ENCODE peak calls at places on chromosomes 12 and 14, in eight cellular contexts. C is IMR-90, D is cardiac fibroblast, E is fibroblast of lung, X is fibroblast of mammary gland, M is spleen, F is HFFc6, U is OCI-LY7. B is an unnamed sample.

GRCh38 chr12:5745251-5745888 is 199.7 kb downstream of the ANO2 start:
- DNase-seq in E (peak; percentile 30), X (peak; percentile 22), C (peak; percentile 58), D (peak; percentile 19), U (peak; percentile 64), M (peak; percentile 75), F (peak; percentile 45), B (no peak)

GRCh38 chr14:93676416-93676958 is 111.8 kb downstream of the PRIMA1 start:
- DNase-seq in X (no peak), E (no peak), D (no peak), F (no peak), M (no peak), C (no peak), U (no peak), B (no peak)

GRCh38 chr12:68163546-68164210 is 4.1 kb upstream of the IFNG start:
- DNase-seq in C (no peak), X (peak; percentile 11), M (no peak), E (no peak), D (peak; percentile 33), U (peak; percentile 50), F (no peak), B (no peak)

GRCh38 chr14:30874120-30874998 is at the start of gene COCH:
- DNase-seq in D (no peak), U (peak; percentile 82), X (no peak), M (peak; percentile 81), C (no peak), E (peak; percentile 18), F (no peak), B (no peak)

GRCh38 chr12:57129311-57130288 is 1.3 kb downstream of the LRP1 start:
- DNase-seq in F (peak; percentile 57), D (peak; percentile 67), X (peak; percentile 74), C (no peak), M (peak; percentile 62), E (no peak), U (no peak), B (no peak)

GRCh38 chr14:51564460-51564859 is 87.2 kb upstream of the FRMD6 start:
- DNase-seq in E (no peak), U (no peak), C (no peak), F (no peak), D (no peak), M (no peak), X (no peak), B (no peak)

GRCh38 chr14:69921052-69921451 is 41.8 kb downstream of the SMOC1 start:
- DNase-seq in U (no peak), F (no peak), D (peak; percentile 47), E (peak; percentile 83), X (peak; percentile 97), M (no peak), C (peak; percentile 92), B (no peak)

GRCh38 chr12:91565246-91565645 is 382.6 kb upstream of the DCN start:
- DNase-seq in U (no peak), D (peak; percentile 23), F (no peak), M (no peak), X (peak; percentile 61), E (peak; percentile 58), C (no peak), B (no peak)

GRCh38 chr12:47210776-47211175 is 131.0 kb upstream of the AMIGO2 start:
- DNase-seq in U (no peak), D (no peak), C (no peak), M (no peak), F (no peak), E (no peak), X (no peak), B (no peak)

GRCh38 chr14:34593740-34594375 is 36.1 kb downstream of the SNX6 start:
- DNase-seq in C (peak; percentile 83), U (no peak), F (peak; percentile 18), E (peak; percentile 88), D (peak; percentile 88), X (peak; percentile 65), M (no peak), B (no peak)

GRCh38 chr12:69007166-69007857 is 74.3 kb upstream of the CPM start:
- DNase-seq in C (peak; percentile 97), X (peak; percentile 94), M (no peak), U (peak; percentile 47), D (peak; percentile 86), E (peak; percentile 83), F (peak; percentile 48), B (peak; percentile 40)

GRCh38 chr12:111691262-111691661 is 5.4 kb downstream of the ACAD10 start:
- DNase-seq in C (no peak), D (no peak), M (no peak), X (no peak), U (no peak), E (no peak), F (no peak), B (no peak)

GRCh38 chr12:32365473-32366064 is 33.8 kb upstream of the FGD4 start:
- DNase-seq in M (no peak), C (peak; percentile 82), D (peak; percentile 88), U (peak; percentile 74), X (peak; percentile 81), E (peak; percentile 80), F (peak; percentile 80), B (peak; percentile 30)

GRCh38 chr14:77991128-77991772 is 178.9 kb upstream of the NRXN3 start:
- DNase-seq in C (no peak), X (no peak), F (no peak), E (no peak), U (peak; percentile 2), D (no peak), M (no peak), B (no peak)

GRCh38 chr12:47778842-47779241 is 5.8 kb downstream of the SLC48A1 start:
- DNase-seq in E (no peak), F (no peak), M (peak; percentile 80), D (no peak), X (no peak), C (no peak), U (no peak), B (no peak)

GRCh38 chr12:121964813-121965643 is 46.6 kb downstream of the CFAP251 start:
- DNase-seq in F (peak; percentile 89), D (peak; percentile 66), E (peak; percentile 93), M (no peak), C (peak; percentile 61), U (no peak), X (peak; percentile 75), B (peak; percentile 72)

GRCh38 chr14:79916281-79916680 is 295.0 kb downstream of the DIO2 start:
- DNase-seq in U (no peak), M (no peak), X (no peak), D (no peak), E (no peak), F (no peak), C (no peak), B (no peak)

GRCh38 chr14:91405241-91405721 is 12.3 kb downstream of the CCDC88C start:
- DNase-seq in F (no peak), X (no peak), C (no peak), E (no peak), M (peak; percentile 74), U (no peak), D (no peak), B (no peak)

GRCh38 chr14:31122098-31122611 is 85.4 kb downstream of the HECTD1 start:
- DNase-seq in D (peak; percentile 25), U (no peak), C (peak; percentile 23), X (peak; percentile 59), M (no peak), E (peak; percentile 18), F (no peak), B (no peak)

GRCh38 chr12:1629338-1630080 is 478 bp downstream of the WNT5B start:
- DNase-seq in F (no peak), D (no peak), E (no peak), C (no peak), U (peak; percentile 60), X (peak; percentile 15), M (no peak), B (no peak)
- TF ChIP-seq CTCF in F (no peak), D (peak; percentile 16), E (no peak), C (no peak), U (peak; percentile 44), X (no peak), M (no peak), B (peak; percentile 20)

DNA sequence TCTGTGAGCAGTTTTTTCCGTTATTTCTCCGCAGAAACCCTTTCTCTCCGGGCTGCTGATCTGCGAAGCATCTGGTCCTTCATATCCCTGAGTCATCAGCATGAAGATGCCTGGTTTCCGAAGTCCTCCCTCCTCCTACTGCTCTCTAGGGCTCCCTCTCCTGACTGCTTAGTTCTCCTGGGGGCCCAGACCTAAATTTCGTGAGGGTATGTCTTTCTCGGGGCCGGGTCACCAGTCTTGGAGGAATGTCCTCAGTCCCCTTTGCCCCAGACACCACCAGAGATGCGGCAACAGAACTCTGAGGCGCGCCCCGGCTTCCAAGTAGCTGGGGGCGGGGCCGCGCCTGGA is 622 bp upstream of the BICDL1 start:
- DNase-seq in M (no peak), D (peak; percentile 49), U (no peak), X (peak; percentile 67), E (peak; percentile 60), C (peak; percentile 42), F (peak; percentile 29), B (no peak)
- TF ChIP-seq CTCF in M (no peak), D (peak; percentile 16), U (peak; percentile 53), X (peak; percentile 35), E (peak; percentile 20), C (peak; percentile 15), F (peak; percentile 44), B (peak; percentile 43)

GRCh38 chr12:94849411-94849976 is 154.0 kb downstream of the NDUFA12 start:
- DNase-seq in F (no peak), C (no peak), D (no peak), E (no peak), M (no peak), X (no peak), U (no peak), B (no peak)
- TF ChIP-seq CTCF in F (no peak), C (no peak), D (no peak), E (no peak), M (no peak), X (no peak), U (no peak), B (no peak)

GRCh38 chr12:124693356-124693755 is 125.9 kb upstream of the NCOR2 start:
- DNase-seq in M (no peak), E (no peak), X (no peak), F (no peak), D (no peak), U (no peak), C (no peak), B (no peak)

GRCh38 chr12:124694846-124695497 is 127.6 kb upstream of the NCOR2 start:
- DNase-seq in M (no peak), F (peak; percentile 93), U (no peak), X (peak; percentile 89), C (peak; percentile 91), E (peak; percentile 98), D (peak; percentile 85), B (peak; percentile 82)

GRCh38 chr12:124694250-124694649 is 126.8 kb upstream of the NCOR2 start:
- DNase-seq in U (peak; percentile 17), F (no peak), X (no peak), E (no peak), D (no peak), C (no peak), M (no peak), B (no peak)

GRCh38 chr12:124691429-124691828 is 124.0 kb upstream of the NCOR2 start:
- DNase-seq in D (no peak), C (no peak), X (no peak), F (no peak), M (no peak), U (no peak), E (no peak), B (no peak)

DNA sequence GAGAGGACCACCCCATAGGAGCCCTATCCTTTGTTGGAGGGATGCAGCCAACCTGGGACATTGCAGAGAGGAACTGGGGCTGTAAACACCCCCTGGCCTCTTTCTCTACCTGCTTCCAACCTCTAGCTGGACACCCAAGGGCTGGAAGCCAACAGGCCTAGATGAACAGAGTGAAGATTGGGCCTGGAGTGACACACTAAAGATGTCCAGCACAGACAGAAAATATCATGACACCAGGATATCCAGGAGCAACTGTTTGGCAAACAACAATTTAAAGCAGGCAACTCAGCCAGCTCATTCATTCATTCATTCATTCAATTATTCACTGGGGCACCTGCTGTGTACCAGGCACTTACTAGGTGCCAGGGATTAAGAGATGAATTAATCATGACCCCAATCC is 125.0 kb upstream of the NCOR2 start:
- DNase-seq in C (no peak), F (no peak), M (no peak), D (no peak), U (no peak), E (no peak), X (no peak), B (no peak)
- TF ChIP-seq CTCF in C (no peak), F (no peak), M (no peak), D (no peak), U (no peak), E (no peak), X (no peak), B (no peak)